ENCODE peak calls at places on chromosome 18, in five cellular contexts. Y is effector CD4-positive, alpha-beta T cell; Q is GM20000; D is chondrocyte; Z is T-cell. B is an unnamed sample.
A peak's percentile ranks its signal among the peaks of the same experiment; 100 is the strongest.

GRCh38 chr18:9617006-9617542 is 2.7 kb upstream of the PPP4R1 start:
- DNase-seq in Y (no peak), D (no peak), Q (no peak), Z (no peak), B (no peak)

GRCh38 chr18:34600118-34600517 is 110.0 kb upstream of the DTNA start:
- DNase-seq in Y (no peak), Z (no peak), D (no peak), Q (no peak), B (no peak)

GRCh38 chr18:59353079-59353680 is 5.9 kb downstream of the LMAN1 start:
- DNase-seq in Z (no peak), Y (no peak), Q (no peak), D (no peak), B (no peak)

GRCh38 chr18:23337599-23338444 is 115.3 kb upstream of the RIOK3 start:
- DNase-seq in D (no peak), Q (no peak), Z (no peak), Y (no peak), B (no peak)

GRCh38 chr18:79863161-79863945 is 65.6 kb downstream of the KCNG2 start:
- DNase-seq in Z (no peak), D (no peak), Q (no peak), Y (no peak), B (no peak)

GRCh38 chr18:24368749-24369148 is 28.9 kb downstream of the OSBPL1A start:
- DNase-seq in Y (no peak), Z (no peak), D (no peak), Q (no peak), B (no peak)

GRCh38 chr18:67132919-67133318 is 383.6 kb downstream of the DSEL start:
- DNase-seq in D (no peak), Q (no peak), Y (no peak), Z (no peak), B (no peak)

GRCh38 chr18:2164644-2165287 is 406.5 kb downstream of the METTL4 start:
- DNase-seq in D (no peak), Q (no peak), Y (no peak), Z (no peak), B (no peak)

GRCh38 chr18:21243041-21243431 is 1.0 kb downstream of the GREB1L start:
- DNase-seq in Y (no peak), Z (no peak), D (no peak), Q (peak; percentile 33), B (no peak)

GRCh38 chr18:67651438-67651837 is 134.9 kb upstream of the DSEL start:
- DNase-seq in Z (no peak), Y (no peak), Q (no peak), D (no peak), B (no peak)

GRCh38 chr18:75112486-75113096 is 96.3 kb downstream of the PTGR3 start:
- DNase-seq in D (no peak), Q (no peak), Z (no peak), Y (no peak), B (no peak)

GRCh38 chr18:78986018-78986481 is 6.4 kb downstream of the SALL3 start:
- DNase-seq in Z (no peak), Q (no peak), D (no peak), Y (no peak), B (no peak)

GRCh38 chr18:70151554-70152130 is 53.8 kb downstream of the RTTN start:
- DNase-seq in D (no peak), Z (no peak), Y (no peak), Q (no peak), B (no peak)

GRCh38 chr18:21489119-21489750 is 111.3 kb downstream of the ESCO1 start:
- DNase-seq in Y (no peak), D (no peak), Q (peak; percentile 56), Z (peak; percentile 14), B (peak; percentile 41)

GRCh38 chr18:7366597-7366996 is 135.7 kb downstream of the LRRC30 start:
- DNase-seq in Q (no peak), D (no peak), Y (no peak), Z (no peak), B (no peak)

GRCh38 chr18:42514522-42514921 is 559.5 kb downstream of the PIK3C3 start:
- DNase-seq in D (no peak), Z (no peak), Y (no peak), Q (no peak), B (no peak)

GRCh38 chr18:50704541-50704940 is 115.3 kb downstream of the MRO start:
- DNase-seq in Q (no peak), D (no peak), Z (no peak), Y (no peak), B (no peak)